ENCODE peak calls at places on chromosomes 2 and 18, in seven cellular contexts. O is left ventricle myocardium inferior, D is HFFc6, G is activated B cell treated with CpG ODN at 0.5 μM for 24 hours, H is heart left ventricle, W is IMR-90, P is AG09319. B is an unnamed sample.

GRCh38 chr18:9876867-9877654 is 8.7 kb upstream of the TXNDC2 start:
- DNase-seq in D (peak), P (peak), O (no peak), H (no peak), G (no peak), W (peak), B (peak)

GRCh38 chr18:8609711-8610441 is 639 bp downstream of the RAB12 start:
- DNase-seq in D (no peak), W (no peak), G (no peak), P (no peak), H (peak), O (peak), B (no peak)

GRCh38 chr2:229087843-229088520 is 183.1 kb downstream of the PID1 start:
- DNase-seq in W (no peak), D (no peak), H (no peak), P (no peak), G (no peak), O (no peak), B (no peak)

GRCh38 chr2:25311866-25312575 is 29.7 kb downstream of the DNMT3A start:
- DNase-seq in O (peak), P (no peak), W (no peak), D (no peak), H (no peak), G (no peak), B (no peak)

GRCh38 chr2:158825021-158825420 is 29.9 kb downstream of the DAPL1 start:
- DNase-seq in O (no peak), D (no peak), W (no peak), P (no peak), H (no peak), G (no peak), B (no peak)

GRCh38 chr18:41324934-41325333 is 630.1 kb upstream of the PIK3C3 start:
- DNase-seq in D (no peak), H (no peak), G (no peak), P (no peak), O (no peak), W (peak), B (no peak)

GRCh38 chr2:47056374-47056773 is 98.7 kb downstream of the STPG4 start:
- DNase-seq in W (peak), H (peak), O (no peak), P (peak), D (peak), G (no peak), B (no peak)

GRCh38 chr18:2970762-2971659 is 41.9 kb downstream of the LPIN2 start:
- DNase-seq in H (no peak), D (no peak), G (no peak), W (peak), O (no peak), P (no peak), B (no peak)

GRCh38 chr2:54402350-54402749 is 53.8 kb upstream of the SPTBN1 start:
- DNase-seq in W (peak), O (peak), P (no peak), G (no peak), H (peak), D (no peak), B (no peak)

GRCh38 chr2:84647267-84647666 is 131.0 kb downstream of the DNAH6 start:
- DNase-seq in G (no peak), O (no peak), H (no peak), P (no peak), W (no peak), D (no peak), B (no peak)

GRCh38 chr2:112585873-112586477 is 1.6 kb downstream of the CHCHD5 start:
- DNase-seq in D (no peak), H (no peak), O (no peak), G (no peak), P (no peak), W (no peak), B (no peak)

GRCh38 chr2:25331686-25332365 is 9.9 kb downstream of the DNMT3A start:
- DNase-seq in W (peak), G (no peak), H (peak), P (no peak), O (peak), D (no peak), B (no peak)

GRCh38 chr18:6591491-6591890 is 138.0 kb upstream of the ARHGAP28 start:
- DNase-seq in G (no peak), W (peak), H (no peak), D (peak), P (no peak), O (no peak), B (peak)

GRCh38 chr2:219551863-219552381 is 8.1 kb downstream of the TMEM198 start:
- DNase-seq in O (no peak), W (no peak), P (no peak), H (no peak), D (no peak), G (no peak), B (no peak)

GRCh38 chr2:110116033-110116710 is 550 bp upstream of the MALL start:
- DNase-seq in W (peak), G (no peak), H (peak), P (no peak), D (peak), O (no peak), B (peak)

GRCh38 chr18:42155024-42155423 is 200.0 kb downstream of the PIK3C3 start:
- DNase-seq in P (no peak), W (no peak), H (no peak), G (no peak), D (no peak), O (no peak), B (no peak)

GRCh38 chr18:22946217-22946616 is 13.1 kb downstream of the RBBP8 start:
- DNase-seq in H (no peak), G (no peak), D (no peak), W (no peak), O (no peak), P (no peak), B (no peak)

GRCh38 chr2:235414422-235414821 is 79.4 kb upstream of the AGAP1 start:
- DNase-seq in D (no peak), O (peak), G (no peak), W (no peak), H (no peak), P (no peak), B (no peak)

GRCh38 chr2:172252154-172252553 is 149.5 kb upstream of the DLX2 start:
- DNase-seq in G (no peak), W (no peak), H (peak), P (no peak), O (peak), D (no peak), B (no peak)

GRCh38 chr18:7038330-7038846 is 79.2 kb downstream of the LAMA1 start:
- DNase-seq in G (no peak), H (peak), P (peak), O (peak), W (peak), D (peak), B (peak)

GRCh38 chr18:45383228-45383627 is 232.0 kb upstream of the SLC14A2 start:
- DNase-seq in W (no peak), O (no peak), P (no peak), H (no peak), G (no peak), D (no peak), B (no peak)

GRCh38 chr2:4635289-4635688 is 931.9 kb downstream of the DCDC2C start:
- DNase-seq in G (no peak), P (no peak), W (no peak), H (no peak), D (no peak), O (no peak), B (no peak)

GRCh38 chr18:77168666-77169358 is 36.2 kb upstream of the MBP start:
- DNase-seq in G (no peak), H (no peak), O (no peak), P (no peak), D (no peak), W (no peak), B (no peak)

GRCh38 chr2:11785611-11785940 is 39.1 kb downstream of the LPIN1 start:
- DNase-seq in W (no peak), O (no peak), G (no peak), D (no peak), H (no peak), P (no peak), B (no peak)

GRCh38 chr2:219124379-219125110 is 36.1 kb downstream of the NHEJ1 start:
- DNase-seq in D (peak), W (peak), H (no peak), G (no peak), P (no peak), O (no peak), B (peak)

GRCh38 chr2:134491796-134492441 is 226.9 kb downstream of the TMEM163 start:
- DNase-seq in O (no peak), P (no peak), H (no peak), D (no peak), W (no peak), G (no peak), B (no peak)

GRCh38 chr2:100106460-100106859 is 35.9 kb downstream of the AFF3 start:
- DNase-seq in W (peak), P (no peak), O (peak), D (no peak), H (no peak), G (no peak), B (no peak)

GRCh38 chr2:1429895-1430294 is 16.6 kb downstream of the TPO start:
- DNase-seq in P (no peak), D (no peak), H (no peak), O (no peak), W (no peak), G (no peak), B (no peak)

GRCh38 chr2:110873056-110873502 is 140.7 kb downstream of the ACOXL start:
- DNase-seq in W (no peak), G (no peak), P (no peak), D (no peak), H (no peak), O (no peak), B (no peak)

GRCh38 chr2:5203356-5203755 is 488.8 kb upstream of the SOX11 start:
- DNase-seq in W (no peak), P (no peak), O (no peak), G (no peak), D (no peak), H (no peak), B (no peak)

GRCh38 chr2:99066602-99067001 is 74.9 kb upstream of the C2orf15 start:
- DNase-seq in P (peak), G (no peak), D (peak), O (no peak), W (peak), H (no peak), B (peak)

GRCh38 chr2:101820519-101820918 is 123.0 kb downstream of the MAP4K4 start:
- DNase-seq in O (no peak), G (no peak), P (no peak), H (no peak), D (peak), W (peak), B (peak)

GRCh38 chr2:149562304-149562703 is 25.3 kb downstream of the MMADHC start:
- DNase-seq in O (no peak), H (no peak), P (no peak), G (no peak), W (peak), D (peak), B (peak)

GRCh38 chr2:1521878-1522495 is 108.7 kb downstream of the TPO start:
- DNase-seq in P (no peak), W (no peak), H (no peak), O (no peak), G (no peak), D (no peak), B (no peak)

GRCh38 chr18:61917870-61918269 is 25.1 kb upstream of the RNF152 start:
- DNase-seq in G (no peak), W (no peak), O (no peak), H (no peak), D (no peak), P (no peak), B (no peak)

GRCh38 chr2:120735750-120736170 is at the start of gene GLI2:
- DNase-seq in P (peak), H (peak), W (peak), O (peak), D (peak), G (no peak), B (peak)

DNA sequence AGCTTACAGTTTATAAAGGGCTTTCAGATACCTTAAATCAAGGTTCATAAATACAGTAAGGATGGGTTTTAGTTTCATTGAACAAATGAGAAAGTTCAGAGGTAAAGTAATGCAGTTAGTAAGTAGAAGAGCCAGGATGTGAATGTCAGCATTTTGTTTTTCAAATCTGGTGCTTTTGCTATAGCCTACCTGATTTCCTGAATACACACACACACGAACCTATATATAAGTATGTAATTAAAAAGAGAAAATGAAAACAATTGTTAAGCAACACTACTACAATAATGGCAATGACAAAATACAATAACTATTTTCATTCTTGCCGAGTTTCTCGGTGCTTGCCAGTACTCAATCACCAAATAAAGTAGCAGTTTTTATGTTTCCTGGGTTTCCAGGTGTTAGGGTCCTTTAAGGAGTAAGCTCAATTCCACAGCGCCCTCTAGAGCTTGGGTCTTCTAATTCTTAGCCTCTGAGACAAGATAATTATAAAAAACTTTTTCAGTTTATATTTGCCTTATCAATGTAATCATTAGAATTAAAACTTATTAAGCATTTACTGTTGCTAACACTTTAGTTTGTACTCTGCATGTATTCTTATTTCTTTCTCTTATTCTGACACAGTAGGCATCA is 512.9 kb upstream of the ACVR2A start:
- DNase-seq in P (peak), H (no peak), O (no peak), W (no peak), D (no peak), G (no peak), B (peak)
- TF ChIP-seq CTCF in P (peak), H (no peak), O (peak), W (no peak), D (no peak), G (no peak), B (peak)

DNA sequence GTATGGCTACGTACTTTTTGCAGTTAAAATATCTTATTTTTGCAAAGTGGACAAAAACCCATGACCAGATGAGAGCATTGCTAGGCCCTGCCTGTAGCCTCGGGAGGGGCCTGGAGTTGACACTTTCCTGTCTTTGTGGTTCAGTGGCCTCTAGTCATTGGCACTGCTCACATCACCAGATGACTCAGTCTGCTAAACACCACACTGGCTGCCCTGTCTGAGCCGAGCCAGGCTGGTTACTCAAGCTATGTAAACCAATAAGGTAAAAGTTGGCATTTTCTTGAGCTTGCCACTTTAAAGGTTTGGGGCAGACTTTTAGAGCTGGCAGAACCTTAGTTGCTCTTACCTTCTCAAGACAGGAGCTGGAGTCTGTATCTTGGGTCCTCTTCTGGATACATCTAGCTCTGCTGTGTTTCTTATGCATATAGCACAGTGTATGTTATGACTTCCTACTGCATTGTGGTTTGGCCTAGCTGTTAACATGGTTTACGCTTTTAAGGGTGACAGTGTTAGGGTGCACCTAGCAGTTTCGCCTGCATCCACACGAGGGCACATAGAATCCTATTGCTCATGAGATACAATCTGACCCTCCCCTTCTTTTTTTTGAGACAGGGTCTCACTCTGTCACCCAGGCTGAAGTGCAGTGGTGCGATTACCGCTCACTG is 76.4 kb downstream of the AP1S3 start:
- DNase-seq in P (peak), W (peak), D (peak), G (no peak), O (no peak), H (no peak), B (peak)
- TF ChIP-seq CTCF in P (no peak), W (no peak), D (peak), G (no peak), O (no peak), H (no peak), B (peak)

GRCh38 chr2:2846379-2847130 is 515.5 kb upstream of the MYT1L start:
- DNase-seq in O (peak), W (no peak), D (no peak), G (no peak), H (no peak), P (no peak), B (no peak)
- TF ChIP-seq CTCF in O (peak), W (no peak), D (no peak), G (no peak), H (no peak), P (no peak), B (no peak)

GRCh38 chr2:231900486-231900942 is 25.7 kb downstream of the NPPC start:
- DNase-seq in O (peak), P (no peak), D (peak), W (peak), G (peak), H (peak), B (peak)
- TF ChIP-seq CTCF in O (peak), P (peak), D (peak), W (peak), G (no peak), H (peak), B (peak)

GRCh38 chr2:187174582-187174981 is 273.5 kb downstream of the CALCRL start:
- DNase-seq in W (no peak), G (no peak), H (no peak), D (no peak), P (no peak), O (no peak), B (no peak)
- TF ChIP-seq CTCF in W (peak), G (no peak), H (peak), D (peak), P (peak), O (no peak), B (peak)

GRCh38 chr2:200713003-200713703 is 98.6 kb upstream of the BZW1 start:
- DNase-seq in O (peak), H (peak), W (peak), D (peak), G (peak), P (peak), B (peak)
- TF ChIP-seq CTCF in O (peak), H (peak), W (peak), D (peak), G (no peak), P (peak), B (peak)

GRCh38 chr18:31572368-31572767 is 19.3 kb upstream of the TTR start:
- DNase-seq in O (no peak), W (no peak), P (no peak), D (no peak), H (no peak), G (no peak), B (no peak)

GRCh38 chr18:31575515-31576246 is 16.0 kb upstream of the TTR start:
- DNase-seq in H (no peak), P (no peak), W (no peak), O (no peak), D (no peak), G (no peak), B (no peak)

GRCh38 chr18:31573047-31573446 is 18.6 kb upstream of the TTR start:
- DNase-seq in P (no peak), O (no peak), G (no peak), D (no peak), W (no peak), H (no peak), B (no peak)

GRCh38 chr18:31576670-31577069 is 15.0 kb upstream of the TTR start:
- DNase-seq in O (no peak), D (no peak), G (no peak), H (no peak), P (no peak), W (no peak), B (no peak)

GRCh38 chr18:31574359-31574758 is 17.3 kb upstream of the TTR start:
- DNase-seq in G (no peak), D (no peak), W (no peak), O (no peak), P (no peak), H (no peak), B (no peak)
- TF ChIP-seq CTCF in G (no peak), D (no peak), W (no peak), O (no peak), P (no peak), H (no peak), B (no peak)

B was measured in brain microvascular endothelial cell.